ENCODE peak calls at places on chromosomes 1 and 21, in five cellular contexts. P is heart left ventricle, A is fibroblast of lung, R is ACHN, B is Right ventricle myocardium superior. X is an unnamed sample.

GRCh38 chr1:51919684-51920083 is 41.2 kb upstream of the NRDC start:
- DNase-seq in B (no peak), A (no peak), P (no peak), R (no peak), X (no peak)

GRCh38 chr1:44851308-44851707 is 8.3 kb upstream of the PTCH2 start:
- DNase-seq in R (no peak), A (no peak), P (no peak), B (no peak), X (no peak)

GRCh38 chr1:63112155-63112914 is 210.0 kb upstream of the FOXD3 start:
- DNase-seq in P (no peak), R (peak; percentile 18), A (peak; percentile 93), B (no peak), X (no peak)

GRCh38 chr1:201436461-201436860 is 14.9 kb upstream of the TNNI1 start:
- DNase-seq in R (peak; percentile 35), B (no peak), P (no peak), A (no peak), X (no peak)

GRCh38 chr21:32364387-32364786 is 28.4 kb downstream of the URB1 start:
- DNase-seq in P (peak; percentile 62), B (no peak), R (no peak), A (peak; percentile 23), X (no peak)

GRCh38 chr1:43525995-43526394 is 4.7 kb upstream of the PTPRF start:
- DNase-seq in R (peak; percentile 61), A (peak; percentile 73), B (no peak), P (no peak), X (no peak)

GRCh38 chr1:195475568-195475967 is 1132.7 kb downstream of the KCNT2 start:
- DNase-seq in B (no peak), R (no peak), A (no peak), P (no peak), X (no peak)

GRCh38 chr1:184888505-184888904 is 85.8 kb downstream of the NIBAN1 start:
- DNase-seq in R (peak; percentile 67), B (no peak), A (peak; percentile 76), P (no peak), X (no peak)

GRCh38 chr1:184194251-184194650 is 142.7 kb downstream of the TSEN15 start:
- DNase-seq in A (no peak), P (no peak), R (no peak), B (no peak), X (no peak)

GRCh38 chr1:201383647-201384405 is 6.3 kb upstream of the TNNT2 start:
- DNase-seq in A (peak; percentile 95), P (no peak), B (no peak), R (peak; percentile 51), X (no peak)

GRCh38 chr21:40254540-40255455 is 387.6 kb downstream of the PCP4 start:
- DNase-seq in R (peak; percentile 35), A (peak; percentile 87), P (no peak), B (no peak), X (no peak)

GRCh38 chr1:235068155-235069121 is 60.2 kb downstream of the TOMM20 start:
- DNase-seq in P (no peak), R (peak; percentile 72), B (no peak), A (peak; percentile 91), X (no peak)

GRCh38 chr1:23111600-23112535 is 56.8 kb downstream of the LUZP1 start:
- DNase-seq in A (no peak), R (no peak), P (no peak), B (no peak), X (no peak)

GRCh38 chr1:3349161-3349967 is 105.1 kb upstream of the ARHGEF16 start:
- DNase-seq in R (no peak), B (peak; percentile 90), A (peak; percentile 52), P (peak; percentile 95), X (no peak)

GRCh38 chr1:197557302-197557701 is 218.0 kb downstream of the DENND1B start:
- DNase-seq in R (peak; percentile 4), B (no peak), A (peak; percentile 68), P (no peak), X (no peak)

GRCh38 chr1:246564839-246565750 is 966 bp downstream of the TFB2M start:
- DNase-seq in P (no peak), B (no peak), R (no peak), A (no peak), X (no peak)

GRCh38 chr21:44324854-44325107 is 14.4 kb downstream of the CFAP410 start:
- DNase-seq in B (no peak), A (no peak), P (no peak), R (no peak), X (no peak)

GRCh38 chr1:210129759-210130158 is 102.8 kb upstream of the SERTAD4 start:
- DNase-seq in B (no peak), P (no peak), R (no peak), A (no peak), X (no peak)

GRCh38 chr1:207814469-207814868 is 62.6 kb downstream of the CD46 start:
- DNase-seq in A (no peak), R (no peak), B (no peak), P (no peak), X (no peak)

GRCh38 chr1:109929170-109929569 is 18.5 kb downstream of the CSF1 start:
- DNase-seq in A (no peak), R (no peak), P (no peak), B (no peak), X (no peak)

GRCh38 chr21:29295066-29295650 is 3.6 kb upstream of the BACH1 start:
- DNase-seq in B (no peak), A (no peak), R (no peak), P (no peak), X (no peak)

GRCh38 chr1:63883494-63884235 is 109.8 kb downstream of the ROR1 start:
- DNase-seq in P (no peak), A (no peak), B (no peak), R (no peak), X (no peak)

X was measured in memory B cell.